ENCODE peak calls at places on chromosomes 5 and 9, in nine cellular contexts. L is breast epithelium, I is HCT116, K is ovary, Z is endothelial cell of umbilical vein, P is transverse colon, U is vagina, B is body of pancreas, M is adrenal gland. N is an unnamed sample. For H3K36me3, the result is how much of the 10 kb centered on the place peaks cover.

GRCh38 chr9:87686520-87687090 is 39.3 kb upstream of the CTSL start:
- DNase-seq in L (no peak), I (no peak), K (no peak), Z (no peak), P (no peak), U (no peak), B (no peak), M (no peak), N (no peak)

GRCh38 chr5:122142480-122142879 is 13.1 kb downstream of the ZNF474 start:
- DNase-seq in L (no peak), I (no peak), K (no peak), Z (no peak), P (no peak), U (no peak), B (no peak), M (no peak), N (no peak)

GRCh38 chr9:98482248-98482647 is 226.5 kb downstream of the GABBR2 start:
- DNase-seq in L (no peak), I (no peak), K (no peak), Z (no peak), P (no peak), U (peak), B (no peak), M (no peak), N (no peak)

GRCh38 chr5:168920019-168920813 is 341.0 kb upstream of the PANK3 start:
- DNase-seq in L (no peak), I (no peak), K (no peak), Z (no peak), P (no peak), U (no peak), B (peak), M (no peak), N (no peak)

GRCh38 chr5:139167533-139167932 is 30.6 kb downstream of the SIL1 start:
- DNase-seq in L (no peak), I (no peak), K (no peak), Z (no peak), P (no peak), U (no peak), B (no peak), M (no peak), N (no peak)

GRCh38 chr5:82863260-82863659 is 213.9 kb downstream of the TMEM167A start:
- DNase-seq in L (no peak), I (no peak), K (no peak), Z (no peak), P (no peak), U (no peak), B (no peak), M (no peak), N (no peak)

GRCh38 chr9:137077010-137077747 is at the start of gene UAP1L1:
- DNase-seq in L (no peak), I (no peak), K (peak), Z (peak), P (peak), U (no peak), B (peak), M (peak), N (peak)

GRCh38 chr5:138967806-138968448 is 92.8 kb upstream of the LRRTM2 start:
- DNase-seq in L (no peak), I (peak), K (peak), Z (no peak), P (peak), U (no peak), B (peak), M (no peak), N (peak)

GRCh38 chr9:126569036-126569435 is 44.7 kb upstream of the LMX1B start:
- DNase-seq in L (no peak), I (no peak), K (no peak), Z (peak), P (no peak), U (no peak), B (no peak), M (no peak), N (no peak)

GRCh38 chr5:9617739-9618504 is 12.2 kb downstream of the TAS2R1 start:
- DNase-seq in L (no peak), I (no peak), K (no peak), Z (no peak), P (no peak), U (no peak), B (no peak), M (no peak), N (no peak)

GRCh38 chr9:37152365-37152764 is 32.0 kb downstream of the ZCCHC7 start:
- DNase-seq in L (no peak), I (no peak), K (no peak), Z (no peak), P (no peak), U (no peak), B (no peak), M (no peak), N (no peak)

GRCh38 chr9:70601000-70601929 is 186.8 kb upstream of the KLF9 start:
- DNase-seq in L (peak), I (no peak), K (peak), Z (peak), P (peak), U (peak), B (peak), M (peak), N (peak)

GRCh38 chr9:136239963-136240330 is 5.7 kb downstream of the QSOX2 start:
- DNase-seq in L (no peak), I (no peak), K (no peak), Z (no peak), P (peak), U (no peak), B (no peak), M (no peak), N (no peak)

GRCh38 chr5:43065384-43066230 is 25.5 kb upstream of the ANXA2R start:
- DNase-seq in L (peak), I (no peak), K (peak), Z (peak), P (peak), U (no peak), B (peak), M (peak), N (peak)

GRCh38 chr9:26131891-26132290 is 453.6 kb upstream of the TUSC1 start:
- DNase-seq in L (no peak), I (no peak), K (no peak), Z (peak), P (no peak), U (no peak), B (peak), M (no peak), N (no peak)

GRCh38 chr5:152568101-152568500 is 163.0 kb upstream of the NMUR2 start:
- DNase-seq in L (no peak), I (no peak), K (no peak), Z (no peak), P (no peak), U (no peak), B (no peak), M (no peak), N (no peak)

GRCh38 chr5:5591567-5591966 is 169.1 kb downstream of the ICE1 start:
- DNase-seq in L (no peak), I (no peak), K (no peak), Z (no peak), P (no peak), U (no peak), B (no peak), M (no peak), N (no peak)

GRCh38 chr5:132394681-132395259 is 25.3 kb downstream of the SLC22A5 start:
- DNase-seq in L (no peak), I (no peak), K (no peak), Z (no peak), P (no peak), U (no peak), B (no peak), M (no peak), N (no peak)

GRCh38 chr5:157180374-157181264 is at the start of gene ITK:
- DNase-seq in L (no peak), I (no peak), K (no peak), Z (no peak), P (peak), U (no peak), B (no peak), M (no peak), N (no peak)

GRCh38 chr9:109010676-109011655 is 2.3 kb downstream of the CTNNAL1 start:
- DNase-seq in L (no peak), I (peak), K (no peak), Z (peak), P (peak), U (no peak), B (no peak), M (peak), N (no peak)

GRCh38 chr5:9932770-9933169 is 302.6 kb upstream of the TAS2R1 start:
- DNase-seq in L (no peak), I (peak), K (no peak), Z (no peak), P (no peak), U (no peak), B (no peak), M (no peak), N (no peak)

GRCh38 chr9:35481347-35481975 is 8.4 kb upstream of the RUSC2 start:
- DNase-seq in L (peak), I (peak), K (no peak), Z (peak), P (peak), U (no peak), B (peak), M (peak), N (peak)

GRCh38 chr5:94027145-94027544 is 285.7 kb upstream of the POU5F2 start:
- DNase-seq in L (no peak), I (no peak), K (no peak), Z (no peak), P (no peak), U (no peak), B (no peak), M (no peak), N (no peak)

DNA sequence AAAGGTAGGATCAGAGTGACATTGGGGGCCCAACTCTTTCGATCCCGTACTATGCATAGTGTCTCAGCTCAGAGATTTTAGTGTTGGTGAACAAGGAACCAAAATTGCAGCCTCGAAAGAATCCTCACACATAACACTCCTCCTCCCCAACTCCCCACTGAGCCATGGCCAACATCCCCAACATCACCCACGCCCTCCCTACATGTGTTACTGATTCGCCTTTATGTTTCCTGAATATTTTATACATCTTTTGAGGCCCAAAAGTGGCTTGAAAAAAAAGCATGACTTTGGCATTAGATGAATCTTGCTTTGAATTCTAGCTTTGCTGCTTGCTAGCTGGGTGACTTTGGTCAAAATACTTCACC is 45.2 kb downstream of the PLAC8L1 start:
- DNase-seq in L (no peak), I (no peak), K (no peak), Z (no peak), P (no peak), U (no peak), B (no peak), M (no peak), N (no peak)
- H3K4me3 ChIP-seq in L (no peak), I (no peak), K (no peak), Z (no peak), P (no peak), U (no peak), B (no peak), M (no peak), N (no peak)

GRCh38 chr9:129010267-129010975 is 17.7 kb downstream of the SH3GLB2 start:
- DNase-seq in L (no peak), I (no peak), K (no peak), Z (no peak), P (no peak), U (no peak), B (no peak), M (no peak), N (no peak)
- H3K36me3 ChIP-seq in L (under half), I (under half), K (under half), Z (under half), P (under half), U (half or more), B (under half), M (under half), N (half or more)

GRCh38 chr5:129098488-129099183 is 4.1 kb downstream of the ISOC1 start:
- DNase-seq in L (no peak), I (no peak), K (no peak), Z (peak), P (no peak), U (no peak), B (no peak), M (no peak), N (no peak)

GRCh38 chr5:129096382-129096991 is 1.9 kb downstream of the ISOC1 start:
- DNase-seq in L (no peak), I (no peak), K (no peak), Z (peak), P (no peak), U (no peak), B (no peak), M (no peak), N (no peak)

GRCh38 chr5:129097498-129098296 is 3.1 kb downstream of the ISOC1 start:
- DNase-seq in L (no peak), I (no peak), K (no peak), Z (no peak), P (no peak), U (no peak), B (no peak), M (peak), N (no peak)

GRCh38 chr5:129094924-129095797 is 612 bp downstream of the ISOC1 start:
- DNase-seq in L (peak), I (no peak), K (peak), Z (peak), P (peak), U (peak), B (peak), M (peak), N (peak)

GRCh38 chr5:129094087-129094923 is at the start of gene ISOC1:
- DNase-seq in L (peak), I (peak), K (peak), Z (peak), P (peak), U (peak), B (peak), M (peak), N (peak)
- TF ChIP-seq POLR2A in L (no peak), I (peak), K (peak), Z (peak), P (peak), U (no peak), B (peak), M (peak), N (peak)

GRCh38 chr5:127891942-127892341 is 188.8 kb downstream of the CCDC192 start:
- DNase-seq in L (no peak), I (no peak), K (no peak), Z (no peak), P (no peak), U (no peak), B (no peak), M (no peak), N (no peak)
- H3K4me3 ChIP-seq in L (no peak), I (no peak), K (no peak), Z (no peak), P (no peak), U (no peak), B (no peak), M (no peak), N (no peak)

GRCh38 chr5:163580516-163580915 is 75.1 kb downstream of the MAT2B start:
- DNase-seq in L (no peak), I (no peak), K (no peak), Z (peak), P (peak), U (no peak), B (no peak), M (no peak), N (no peak)

GRCh38 chr5:163579729-163580128 is 74.3 kb downstream of the MAT2B start:
- DNase-seq in L (no peak), I (no peak), K (no peak), Z (no peak), P (no peak), U (no peak), B (no peak), M (no peak), N (no peak)

GRCh38 chr5:163574477-163575440 is 69.3 kb downstream of the MAT2B start:
- DNase-seq in L (no peak), I (no peak), K (no peak), Z (peak), P (no peak), U (no peak), B (no peak), M (no peak), N (no peak)

DNA sequence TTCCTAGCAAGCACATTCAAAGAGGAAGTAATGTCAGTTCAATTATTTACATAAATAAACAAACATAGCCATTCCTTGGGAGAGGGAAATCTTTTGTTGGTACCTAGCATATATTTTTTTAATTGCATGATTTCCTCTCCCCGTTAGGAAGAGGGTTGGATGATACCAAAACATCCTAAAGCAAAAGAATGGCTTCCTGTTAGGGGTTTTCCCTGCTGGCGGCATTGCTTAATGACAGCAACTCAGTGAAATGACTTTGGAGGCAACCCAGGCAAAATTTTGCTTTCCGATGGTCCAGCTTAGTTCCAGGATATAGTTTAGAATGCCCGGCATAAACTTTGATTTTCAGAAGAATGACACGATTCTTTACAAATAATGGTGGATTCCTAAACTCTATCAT is 73.2 kb downstream of the MAT2B start:
- DNase-seq in L (no peak), I (no peak), K (no peak), Z (no peak), P (no peak), U (no peak), B (no peak), M (no peak), N (no peak)
- H3K36me3 ChIP-seq in L (under half), I (under half), K (under half), Z (under half), P (under half), U (under half), B (under half), M (under half), N (under half)

DNA sequence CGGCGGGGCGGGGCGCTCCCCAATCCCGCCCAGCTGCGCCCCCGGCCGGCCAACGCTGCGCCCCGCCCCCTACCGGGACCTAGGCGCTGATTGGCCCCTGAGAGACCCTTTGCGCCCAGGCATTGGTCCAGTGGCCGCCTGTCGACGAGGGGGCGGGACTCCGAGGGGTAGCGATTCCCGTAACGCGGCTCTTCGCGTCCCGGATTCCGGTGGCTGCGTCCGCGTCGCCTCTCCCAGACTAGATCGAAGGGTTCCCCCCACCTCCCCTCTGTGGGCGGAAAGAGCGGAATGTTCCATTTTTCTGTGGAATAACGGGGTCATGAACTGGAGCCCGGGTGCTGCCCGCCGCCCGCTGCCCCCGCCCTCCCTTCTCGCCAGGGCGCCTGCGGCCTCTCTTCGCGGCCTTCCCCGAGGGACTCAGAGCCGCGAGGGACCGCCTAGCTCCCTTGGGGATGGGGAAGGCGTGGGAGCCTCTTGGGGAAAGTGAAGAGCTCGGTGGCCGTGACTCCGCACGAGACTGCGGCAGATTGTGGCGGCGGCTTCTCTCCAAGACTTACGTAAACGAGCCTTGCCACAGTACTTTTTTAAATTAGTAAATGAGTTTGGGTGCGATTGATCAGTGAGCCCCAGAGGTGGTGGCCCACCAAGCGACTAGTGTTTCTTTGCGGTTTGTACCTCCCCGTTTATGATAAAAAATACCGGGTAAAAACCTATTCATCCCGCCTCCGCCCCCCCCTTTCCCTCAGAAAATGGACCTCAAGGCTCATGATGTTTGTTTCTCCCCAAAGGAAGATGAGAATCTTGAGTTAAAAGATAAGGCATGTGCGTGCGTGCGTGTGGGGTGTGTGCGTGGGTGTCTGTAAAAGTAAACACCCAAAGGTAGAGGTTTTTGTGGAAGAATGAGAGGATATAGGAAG is 493 bp upstream of the IL6ST start:
- DNase-seq in L (peak), I (peak), K (peak), Z (peak), P (peak), U (peak), B (peak), M (peak), N (peak)
- TF ChIP-seq POLR2A in L (peak), I (peak), K (peak), Z (no peak), P (peak), U (no peak), B (peak), M (peak), N (peak)

GRCh38 chr5:109688647-109688998 is 1.1 kb upstream of the MAN2A1 start:
- DNase-seq in L (no peak), I (peak), K (no peak), Z (no peak), P (peak), U (no peak), B (peak), M (no peak), N (no peak)
- H3K4me3 ChIP-seq in L (peak), I (peak), K (peak), Z (no peak), P (no peak), U (peak), B (peak), M (no peak), N (peak)

GRCh38 chr5:97022898-97023297 is 87.0 kb downstream of the LNPEP start:
- DNase-seq in L (no peak), I (no peak), K (no peak), Z (no peak), P (no peak), U (no peak), B (no peak), M (no peak), N (no peak)
- H3K36me3 ChIP-seq in L (under half), I (under half), K (under half), Z (under half), P (under half), U (half or more), B (under half), M (under half), N (under half)

DNA sequence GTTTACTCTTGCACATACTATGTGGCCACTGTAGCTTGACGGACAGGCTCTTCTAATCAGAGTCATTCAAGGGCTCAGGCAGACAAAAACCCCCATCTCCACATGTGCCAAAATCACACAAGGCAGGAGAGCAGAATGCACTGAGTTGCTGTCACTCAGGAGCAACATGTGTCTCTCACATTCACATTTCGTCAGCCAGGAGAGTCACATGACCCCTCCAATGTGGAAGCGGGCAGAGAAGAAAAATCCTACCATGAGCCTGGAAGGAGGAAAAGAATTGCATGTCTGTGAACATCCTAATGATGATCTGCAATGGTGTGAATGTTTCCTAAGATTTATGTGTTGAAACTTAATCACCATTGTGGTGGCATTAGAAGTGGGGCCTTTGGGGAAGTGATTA is 69.9 kb upstream of the MSX2 start:
- DNase-seq in L (no peak), I (no peak), K (no peak), Z (no peak), P (no peak), U (no peak), B (no peak), M (no peak), N (no peak)
- TF ChIP-seq POLR2A in L (no peak), I (no peak), K (no peak), Z (no peak), P (no peak), U (no peak), B (no peak), M (no peak), N (no peak)